ENCODE peak calls at places on chromosomes 11 and 22, in four cellular contexts. F is ascending aorta, J is body of pancreas, W is lung. D is an unnamed sample. For H3K4me1, the result is how much of the 10 kb centered on the place peaks cover.

GRCh38 chr11:12287009-12287373 is 90.4 kb upstream of the PARVA start:
- DNase-seq in W (peak), J (no peak), F (peak), D (peak)

GRCh38 chr11:62125881-62126280 is 2.1 kb downstream of the INCENP start:
- DNase-seq in J (no peak), W (no peak), F (no peak), D (no peak)

GRCh38 chr11:122439911-122440782 is 215.4 kb upstream of the UBASH3B start:
- DNase-seq in F (no peak), W (no peak), J (peak), D (peak)

GRCh38 chr11:11309906-11310305 is 43.1 kb downstream of the CSNK2A3 start:
- DNase-seq in W (no peak), J (no peak), F (no peak), D (no peak)

GRCh38 chr11:85705805-85706204 is 19.8 kb upstream of the CCDC89 start:
- DNase-seq in W (no peak), F (no peak), J (no peak), D (no peak)

GRCh38 chr22:42991010-42991651 is 23.8 kb downstream of the PACSIN2 start:
- DNase-seq in F (peak), J (peak), W (no peak), D (no peak)

GRCh38 chr22:22893891-22894739 is 6.5 kb downstream of the IGLL5 start:
- DNase-seq in F (no peak), J (no peak), W (no peak), D (no peak)

GRCh38 chr11:1519028-1519736 is 32.6 kb upstream of the MOB2 start:
- DNase-seq in J (no peak), W (no peak), F (no peak), D (peak)

GRCh38 chr22:20246368-20247009 is 21.6 kb downstream of the RTN4R start:
- DNase-seq in F (no peak), W (no peak), J (no peak), D (no peak)

GRCh38 chr22:23698094-23698493 is 7.3 kb downstream of the RGL4 start:
- DNase-seq in J (no peak), W (no peak), F (peak), D (peak)

GRCh38 chr11:32575070-32575469 is 8.6 kb upstream of the EIF3M start:
- DNase-seq in W (no peak), J (no peak), F (no peak), D (no peak)

GRCh38 chr11:101748572-101748971 is 164.8 kb upstream of the TRPC6 start:
- DNase-seq in W (no peak), J (no peak), F (no peak), D (no peak)

GRCh38 chr11:61004841-61005240 is 33.4 kb downstream of the CD6 start:
- DNase-seq in F (no peak), W (no peak), J (no peak), D (no peak)

GRCh38 chr11:2157294-2158040 is 3.5 kb downstream of the INS start:
- DNase-seq in J (no peak), F (no peak), W (no peak), D (no peak)

GRCh38 chr11:72425053-72425980 is 9.0 kb downstream of the CLPB start:
- DNase-seq in F (peak), J (no peak), W (no peak), D (no peak)

DNA sequence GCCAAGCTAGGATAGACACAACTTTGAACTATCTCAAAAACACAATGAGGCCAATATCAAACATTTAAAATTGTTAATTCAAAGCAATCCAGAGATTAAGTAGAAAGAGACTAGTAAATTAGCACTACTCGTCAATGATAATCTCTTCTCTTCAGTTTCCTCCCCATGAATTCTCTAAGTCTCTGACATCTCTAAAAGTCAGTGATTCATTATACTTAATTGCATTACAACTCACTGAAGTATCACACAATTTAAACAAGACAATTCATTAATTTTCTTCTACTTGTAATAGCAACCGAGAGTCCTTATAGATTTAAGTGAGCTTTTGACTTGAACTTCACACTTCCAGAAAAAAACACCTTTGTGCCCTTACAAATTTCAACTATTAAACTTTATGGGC is 4.3 kb downstream of the DDX6 start:
- DNase-seq in J (no peak), W (no peak), F (no peak), D (no peak)
- H3K4me1 ChIP-seq in J (half or more), W (under half), F (under half), D (under half)

GRCh38 chr11:9575531-9576240 is 2.2 kb downstream of the WEE1 start:
- DNase-seq in F (no peak), J (no peak), W (no peak), D (no peak)

GRCh38 chr11:9577551-9577950 is 4.1 kb downstream of the WEE1 start:
- DNase-seq in F (no peak), J (no peak), W (no peak), D (no peak)

GRCh38 chr11:9574806-9575530 is 1.5 kb downstream of the WEE1 start:
- DNase-seq in W (peak), F (peak), J (peak), D (peak)

GRCh38 chr11:9574556-9574805 is 1.0 kb downstream of the WEE1 start:
- DNase-seq in W (no peak), J (peak), F (peak), D (peak)

DNA sequence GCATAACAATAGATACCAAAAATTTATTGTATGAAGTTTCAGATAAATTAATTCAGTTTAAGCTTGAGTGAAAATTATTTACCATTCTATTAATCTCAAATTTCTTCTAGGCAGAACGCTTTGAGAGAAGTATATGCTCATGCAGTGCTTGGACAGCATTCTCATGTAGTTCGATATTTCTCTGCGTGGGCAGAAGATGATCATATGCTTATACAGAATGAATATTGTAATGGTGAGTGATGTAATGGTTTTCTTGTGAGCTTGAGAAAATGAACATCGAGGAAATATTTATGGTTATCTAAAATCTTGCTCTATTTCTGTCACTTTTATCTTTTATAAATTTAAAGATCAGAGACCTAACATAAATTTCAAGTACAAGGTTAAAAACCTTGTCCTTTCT is 3.6 kb downstream of the WEE1 start:
- DNase-seq in J (no peak), W (no peak), F (no peak), D (no peak)
- H3K4me3 ChIP-seq in J (no peak), W (no peak), F (peak), D (peak)

DNA sequence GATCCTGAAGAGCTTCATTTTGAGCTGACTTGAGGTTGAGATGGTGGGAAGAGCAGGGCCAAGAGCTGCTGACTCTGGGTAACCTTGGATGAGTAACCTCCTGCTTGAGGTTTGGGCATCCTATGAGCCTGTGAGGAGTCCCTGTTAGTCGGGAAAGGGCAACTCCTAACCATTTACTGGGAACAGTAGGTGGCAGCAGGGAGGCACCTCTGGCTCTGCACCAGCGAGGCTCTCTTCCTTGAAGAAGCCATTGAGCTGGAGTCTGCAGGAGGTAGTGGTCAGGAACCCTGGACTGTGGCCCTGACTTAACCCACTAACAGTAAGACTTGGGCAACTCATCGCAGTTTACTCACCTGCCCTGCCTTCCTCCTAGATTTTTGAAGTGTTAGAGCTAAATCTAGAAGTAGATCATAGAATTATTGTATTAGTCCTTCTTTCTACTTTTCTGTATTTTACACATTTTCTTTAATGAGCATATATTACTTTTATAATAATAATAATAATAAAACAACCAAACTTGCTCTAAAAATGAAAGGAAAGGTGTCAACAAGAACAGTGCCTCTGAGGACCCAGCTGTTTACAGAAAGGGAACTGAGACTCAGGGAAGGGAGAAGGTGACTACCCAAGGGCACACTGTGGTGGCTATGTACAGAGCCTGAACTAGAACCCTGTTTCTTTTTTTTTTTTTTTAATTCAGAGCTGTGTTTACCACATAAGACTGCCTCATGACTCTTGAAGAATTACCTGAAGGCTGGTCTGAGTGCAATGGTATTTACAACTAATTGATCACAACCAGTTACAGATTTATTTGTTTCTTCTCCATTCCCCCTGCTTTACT is 47.5 kb downstream of the MEI1 start:
- DNase-seq in J (peak), W (peak), F (peak), D (peak)
- H3K27ac ChIP-seq in J (no peak), W (no peak), F (no peak), D (no peak)

DNA sequence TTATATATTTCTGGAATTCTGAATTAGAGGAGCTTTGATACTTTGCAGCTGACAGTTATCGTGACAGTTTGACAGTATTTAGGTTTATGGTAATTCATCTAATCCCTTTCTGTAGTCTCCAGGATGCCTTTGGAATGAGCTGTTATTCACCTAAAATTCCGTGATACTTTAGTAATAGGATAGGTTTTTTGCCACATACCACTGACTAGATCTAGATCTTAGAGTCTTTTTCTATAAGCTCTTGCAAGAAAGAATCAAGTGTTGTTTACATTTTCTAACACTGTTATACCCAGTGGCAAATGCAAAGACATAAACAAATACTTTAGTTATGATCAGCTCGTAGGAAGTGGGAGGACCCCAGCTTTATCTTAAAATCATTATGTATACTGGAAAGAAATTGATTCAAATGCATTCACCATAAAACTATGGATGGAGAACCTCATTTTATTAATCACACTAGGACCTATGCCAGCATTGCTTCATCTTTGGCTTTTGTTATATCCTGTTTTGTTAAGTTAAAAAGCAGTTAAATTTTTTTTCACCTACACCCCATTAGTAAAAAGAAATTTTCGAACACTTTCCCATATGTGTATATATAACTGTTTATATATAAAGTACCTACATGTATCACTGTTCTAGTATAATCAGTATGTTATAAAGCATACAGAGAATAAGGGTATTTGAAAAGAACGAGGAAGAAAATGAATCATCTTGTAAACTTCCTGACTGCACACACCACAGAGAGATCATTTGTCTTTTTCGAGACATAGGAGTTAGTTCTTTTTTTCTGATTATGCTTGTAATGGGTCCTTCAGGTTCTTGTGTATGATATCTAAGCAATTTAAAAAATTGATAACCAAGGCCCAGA is 60.9 kb downstream of the PDHX start:
- DNase-seq in J (no peak), W (no peak), F (no peak), D (no peak)
- H3K4me1 ChIP-seq in J (under half), W (under half), F (under half), D (under half)

DNA sequence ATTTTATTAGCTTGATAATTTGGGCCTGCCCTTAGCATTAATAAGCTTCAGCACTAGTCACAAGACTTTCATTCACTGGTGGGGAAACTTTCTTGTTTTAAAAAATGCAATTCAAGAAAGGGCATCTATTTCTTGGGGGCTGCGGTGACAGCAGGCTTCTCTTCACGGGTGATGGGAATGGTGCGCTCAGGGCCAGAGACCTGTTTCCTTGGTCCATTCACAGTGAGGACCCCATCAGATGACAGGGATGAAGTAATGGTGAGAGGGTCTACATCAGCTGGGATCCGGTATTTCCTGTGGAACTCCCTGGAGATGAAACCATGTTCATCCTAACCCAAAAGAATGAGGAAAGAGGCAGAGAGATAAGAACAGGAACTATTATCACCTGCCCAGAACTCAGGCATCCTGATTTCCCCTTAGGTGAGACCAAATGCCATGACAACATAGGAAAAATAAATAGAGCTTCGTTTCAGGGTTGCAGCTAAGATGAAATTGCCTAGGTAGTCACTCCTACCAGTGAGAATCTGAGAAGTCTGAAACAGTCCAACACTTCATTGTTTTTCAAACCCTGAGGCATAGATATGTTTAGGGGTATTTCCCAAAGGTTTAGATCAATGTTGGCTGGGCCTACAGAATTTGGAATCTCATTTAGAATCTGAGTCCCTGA is 2.8 kb downstream of the CRYAB start:
- DNase-seq in J (no peak), W (no peak), F (no peak), D (no peak)
- H3K4me3 ChIP-seq in J (no peak), W (no peak), F (peak), D (peak)

GRCh38 chr11:69831985-69832384 is 12.8 kb upstream of the FGF3 start:
- DNase-seq in J (no peak), F (no peak), W (no peak), D (no peak)

GRCh38 chr11:69834811-69835800 is 15.9 kb upstream of the FGF3 start:
- DNase-seq in J (no peak), F (peak), W (no peak), D (no peak)

GRCh38 chr11:69832561-69833413 is 13.6 kb upstream of the FGF3 start:
- DNase-seq in J (no peak), F (peak), W (no peak), D (no peak)

GRCh38 chr11:69836401-69836800 is 17.2 kb upstream of the FGF3 start:
- DNase-seq in W (no peak), F (peak), J (no peak), D (no peak)

DNA sequence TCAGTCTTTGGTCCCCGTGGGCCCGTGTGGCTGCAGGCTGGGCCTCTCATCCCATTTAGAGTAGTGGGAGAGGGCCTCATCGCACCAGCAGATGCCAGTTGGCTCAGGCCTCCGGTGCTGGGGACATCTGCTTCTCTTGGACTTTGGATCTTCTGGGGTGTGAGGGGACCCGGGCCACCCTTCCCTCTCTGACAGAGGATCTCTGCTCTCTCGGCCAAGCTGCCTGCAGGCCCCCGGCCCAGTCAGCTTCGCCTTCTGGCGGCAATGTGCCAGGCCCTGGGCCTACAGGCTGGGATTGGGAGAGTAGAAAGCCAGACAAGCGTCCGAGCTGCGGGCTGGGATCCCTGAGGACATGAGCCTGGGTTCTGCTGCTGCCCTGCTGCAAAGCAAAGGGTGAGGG is 15.0 kb upstream of the FGF3 start:
- DNase-seq in W (no peak), J (no peak), F (peak), D (no peak)
- H3K27ac ChIP-seq in W (no peak), J (no peak), F (no peak), D (no peak)

D was measured in right cardiac atrium.